ENCODE peak calls at places on chromosomes 7 and 10, in five cellular contexts. A is mesendoderm, W is hippocampal formation, J is NCI-H774, G is T-helper 1 cell. H is an unnamed sample.

GRCh38 chr7:143381427-143382125 is 431 bp downstream of the ZYX start:
- DNase-seq in A (no peak), W (no peak), J (no peak), G (no peak), H (no peak)

GRCh38 chr7:70114854-70115253 is 516.6 kb downstream of the AUTS2 start:
- DNase-seq in A (no peak), W (no peak), J (no peak), G (no peak), H (no peak)

GRCh38 chr7:23235688-23236280 is 10.8 kb upstream of the GPNMB start:
- DNase-seq in A (no peak), W (no peak), J (no peak), G (no peak), H (peak)

GRCh38 chr10:20233423-20233822 is 417.2 kb downstream of the PLXDC2 start:
- DNase-seq in A (peak), W (no peak), J (no peak), G (no peak), H (no peak)

GRCh38 chr7:78139335-78139734 is 340.8 kb downstream of the PHTF2 start:
- DNase-seq in A (no peak), W (peak), J (no peak), G (no peak), H (no peak)

GRCh38 chr7:134552105-134552504 is 3.2 kb downstream of the AKR1B15 start:
- DNase-seq in A (peak), W (no peak), J (no peak), G (no peak), H (no peak)

GRCh38 chr7:99095698-99096097 is 48.2 kb downstream of the SMURF1 start:
- DNase-seq in A (no peak), W (no peak), J (no peak), G (no peak), H (no peak)

GRCh38 chr7:124643196-124643850 is 122.3 kb downstream of the GPR37 start:
- DNase-seq in A (no peak), W (peak), J (no peak), G (no peak), H (no peak)

GRCh38 chr7:44152971-44153947 is 12.1 kb upstream of the MYL7 start:
- DNase-seq in A (peak), W (no peak), J (peak), G (no peak), H (no peak)

GRCh38 chr7:158613481-158613880 is 25.9 kb upstream of the PTPRN2 start:
- DNase-seq in A (no peak), W (no peak), J (peak), G (no peak), H (no peak)

GRCh38 chr10:62335326-62335725 is 38.8 kb upstream of the ZNF365 start:
- DNase-seq in A (no peak), W (no peak), J (no peak), G (no peak), H (peak)

GRCh38 chr10:30063098-30063497 is 3.7 kb upstream of the JCAD start:
- DNase-seq in A (no peak), W (no peak), J (no peak), G (no peak), H (no peak)

GRCh38 chr7:24786941-24787340 is 29.7 kb upstream of the GSDME start:
- DNase-seq in A (peak), W (no peak), J (no peak), G (no peak), H (peak)

GRCh38 chr10:79402951-79403350 is 42.5 kb downstream of the ZCCHC24 start:
- DNase-seq in A (no peak), W (no peak), J (no peak), G (no peak), H (no peak)

GRCh38 chr10:96283756-96284155 is 12.4 kb upstream of the BLNK start:
- DNase-seq in A (no peak), W (no peak), J (no peak), G (no peak), H (no peak)

GRCh38 chr10:43138757-43139241 is 554 bp downstream of the CSGALNACT2 start:
- DNase-seq in A (peak), W (peak), J (no peak), G (peak), H (peak)

GRCh38 chr7:105487559-105488218 is 34.4 kb downstream of the PUS7 start:
- DNase-seq in A (peak), W (peak), J (no peak), G (no peak), H (peak)

GRCh38 chr7:12458520-12459131 is 55.0 kb upstream of the VWDE start:
- DNase-seq in A (peak), W (peak), J (no peak), G (no peak), H (peak)

GRCh38 chr7:147509052-147509480 is 1081.5 kb upstream of the C7orf33 start:
- DNase-seq in A (no peak), W (no peak), J (no peak), G (no peak), H (no peak)

GRCh38 chr10:70672165-70672992 is at the start of gene ADAMTS14:
- DNase-seq in A (peak), W (peak), J (no peak), G (no peak), H (no peak)

GRCh38 chr7:147196476-147196875 is 1079.9 kb downstream of the CNTNAP2 start:
- DNase-seq in A (no peak), W (no peak), J (peak), G (no peak), H (no peak)

GRCh38 chr7:77244222-77244934 is 44.8 kb upstream of the FGL2 start:
- DNase-seq in A (no peak), W (no peak), J (no peak), G (no peak), H (peak)

GRCh38 chr7:98163269-98163668 is 48.0 kb upstream of the BHLHA15 start:
- DNase-seq in A (no peak), W (no peak), J (no peak), G (no peak), H (no peak)

GRCh38 chr7:29748286-29749099 is 57.8 kb upstream of the WIPF3 start:
- DNase-seq in A (peak), W (peak), J (peak), G (no peak), H (peak)

GRCh38 chr7:131502810-131503545 is 53.5 kb downstream of the PODXL start:
- DNase-seq in A (no peak), W (no peak), J (no peak), G (no peak), H (no peak)

GRCh38 chr7:36863901-36864701 is 139.8 kb upstream of the AOAH start:
- DNase-seq in A (no peak), W (no peak), J (no peak), G (no peak), H (no peak)

GRCh38 chr7:157978766-157979165 is 608.9 kb downstream of the PTPRN2 start:
- DNase-seq in A (no peak), W (no peak), J (no peak), G (no peak), H (no peak)

GRCh38 chr10:24384954-24385353 is 176.0 kb downstream of the KIAA1217 start:
- DNase-seq in A (no peak), W (no peak), J (no peak), G (no peak), H (no peak)

GRCh38 chr7:78959471-78959870 is 494.0 kb downstream of the MAGI2 start:
- DNase-seq in A (no peak), W (no peak), J (no peak), G (no peak), H (peak)

H was measured in bronchial epithelial cell.